ENCODE peak calls at places on chromosomes 12 and 14, in seven cellular contexts. N is adrenal gland, Z is GM23338, S is GM10248, M is HFFc6, A is HFF-Myc, R is heart right ventricle. V is an unnamed sample.

GRCh38 chr14:80996049-80996901 is 40.9 kb downstream of the TSHR start:
- DNase-seq in N (peak), Z (peak), S (peak), M (peak), A (peak), R (no peak), V (peak)

GRCh38 chr12:110780448-110780847 is 37.8 kb upstream of the PPP1CC start:
- DNase-seq in N (no peak), Z (no peak), S (no peak), M (no peak), A (no peak), R (no peak), V (no peak)

GRCh38 chr14:63893701-63894458 is 41.1 kb downstream of the SYNE2 start:
- DNase-seq in N (no peak), Z (peak), S (no peak), M (peak), A (no peak), R (peak), V (no peak)

GRCh38 chr14:39015360-39015961 is 87.6 kb downstream of the SEC23A start:
- DNase-seq in N (no peak), Z (peak), S (peak), M (peak), A (peak), R (no peak), V (peak)

GRCh38 chr14:58428011-58428807 is 690 bp downstream of the KIAA0586 start:
- DNase-seq in N (no peak), Z (peak), S (no peak), M (peak), A (peak), R (no peak), V (peak)

GRCh38 chr14:104999361-104999760 is 13.8 kb downstream of the CLBA1 start:
- DNase-seq in N (no peak), Z (no peak), S (no peak), M (no peak), A (no peak), R (no peak), V (no peak)

GRCh38 chr12:132399092-132400010 is 70.0 kb upstream of the GALNT9 start:
- DNase-seq in N (no peak), Z (no peak), S (no peak), M (no peak), A (no peak), R (no peak), V (no peak)

GRCh38 chr14:61438497-61438859 is 117.1 kb downstream of the PRKCH start:
- DNase-seq in N (no peak), Z (no peak), S (peak), M (no peak), A (no peak), R (no peak), V (no peak)

GRCh38 chr12:26499979-26500640 is 304.7 kb downstream of the SSPN start:
- DNase-seq in N (no peak), Z (no peak), S (no peak), M (no peak), A (no peak), R (no peak), V (no peak)

GRCh38 chr12:91523831-91524230 is 341.2 kb upstream of the DCN start:
- DNase-seq in N (no peak), Z (peak), S (no peak), M (no peak), A (no peak), R (no peak), V (no peak)

GRCh38 chr12:16330554-16330953 is 16.9 kb upstream of the MGST1 start:
- DNase-seq in N (no peak), Z (no peak), S (no peak), M (no peak), A (no peak), R (no peak), V (no peak)

GRCh38 chr12:78359530-78359929 is 505.0 kb upstream of the SYT1 start:
- DNase-seq in N (peak), Z (no peak), S (no peak), M (no peak), A (no peak), R (no peak), V (no peak)

GRCh38 chr14:55052259-55052930 is 948 bp downstream of the MAPK1IP1L start:
- DNase-seq in N (no peak), Z (peak), S (peak), M (no peak), A (no peak), R (no peak), V (no peak)

GRCh38 chr12:63922446-63922845 is 77.9 kb downstream of the SRGAP1 start:
- DNase-seq in N (no peak), Z (no peak), S (no peak), M (peak), A (no peak), R (no peak), V (no peak)

GRCh38 chr12:91947459-91947858 is 198.2 kb downstream of the BTG1 start:
- DNase-seq in N (no peak), Z (no peak), S (no peak), M (no peak), A (no peak), R (no peak), V (no peak)

GRCh38 chr14:83556746-83557460 is 1973.0 kb upstream of the FLRT2 start:
- DNase-seq in N (no peak), Z (no peak), S (no peak), M (peak), A (peak), R (no peak), V (no peak)

GRCh38 chr14:74835607-74836250 is 40.2 kb downstream of the PROX2 start:
- DNase-seq in N (no peak), Z (no peak), S (peak), M (no peak), A (no peak), R (no peak), V (no peak)

GRCh38 chr14:66944872-66945271 is 244.4 kb upstream of the GARIN2 start:
- DNase-seq in N (no peak), Z (peak), S (no peak), M (peak), A (peak), R (no peak), V (peak)

GRCh38 chr12:57531836-57532235 is 9.2 kb downstream of the MBD6 start:
- DNase-seq in N (no peak), Z (no peak), S (no peak), M (no peak), A (no peak), R (no peak), V (no peak)

GRCh38 chr12:52217223-52217622 is 15.8 kb upstream of the KRT7 start:
- DNase-seq in N (peak), Z (peak), S (no peak), M (no peak), A (no peak), R (peak), V (no peak)

DNA sequence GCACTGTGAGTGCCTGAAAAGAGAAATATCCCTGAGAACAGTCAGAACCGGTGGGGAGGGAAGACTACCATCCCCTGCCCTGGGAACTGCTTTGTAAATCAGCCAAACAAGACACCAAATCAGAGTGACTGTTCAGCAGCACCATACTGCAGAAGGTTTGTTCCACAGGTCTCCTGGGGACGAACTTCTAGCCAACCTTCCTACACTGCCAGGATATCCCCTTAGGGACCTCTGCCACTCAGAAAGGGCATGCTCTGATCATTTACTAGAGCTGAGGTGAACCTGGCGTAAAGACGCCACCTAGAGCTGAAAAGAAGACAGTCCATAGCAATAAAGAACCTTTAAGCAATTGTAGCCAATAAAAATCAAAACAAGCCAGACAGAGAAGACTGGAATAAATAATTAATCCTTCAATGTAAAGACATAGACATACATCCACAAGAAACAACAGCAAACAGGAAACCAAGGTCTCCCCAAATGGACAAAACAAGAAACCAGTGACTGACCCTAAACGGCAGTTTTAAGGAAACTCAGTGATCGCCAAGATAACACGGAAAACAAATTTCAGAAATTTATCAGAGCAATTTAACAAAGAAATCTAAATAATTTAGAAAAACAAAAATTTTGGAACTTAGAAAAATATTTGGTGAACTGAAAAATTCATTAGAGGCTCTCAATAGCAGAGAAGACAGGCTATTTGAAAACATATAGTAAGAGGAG is 228.1 kb upstream of the AMIGO2 start:
- DNase-seq in N (peak), Z (peak), S (peak), M (peak), A (peak), R (no peak), V (peak)
- TF ChIP-seq CTCF in N (peak), Z (peak), S (peak), M (peak), A (peak), R (peak), V (peak)

GRCh38 chr14:89125216-89125615 is 291.8 kb downstream of the FOXN3 start:
- DNase-seq in N (no peak), Z (no peak), S (no peak), M (no peak), A (no peak), R (no peak), V (no peak)
- TF ChIP-seq CTCF in N (no peak), Z (no peak), S (no peak), M (no peak), A (no peak), R (no peak), V (no peak)

DNA sequence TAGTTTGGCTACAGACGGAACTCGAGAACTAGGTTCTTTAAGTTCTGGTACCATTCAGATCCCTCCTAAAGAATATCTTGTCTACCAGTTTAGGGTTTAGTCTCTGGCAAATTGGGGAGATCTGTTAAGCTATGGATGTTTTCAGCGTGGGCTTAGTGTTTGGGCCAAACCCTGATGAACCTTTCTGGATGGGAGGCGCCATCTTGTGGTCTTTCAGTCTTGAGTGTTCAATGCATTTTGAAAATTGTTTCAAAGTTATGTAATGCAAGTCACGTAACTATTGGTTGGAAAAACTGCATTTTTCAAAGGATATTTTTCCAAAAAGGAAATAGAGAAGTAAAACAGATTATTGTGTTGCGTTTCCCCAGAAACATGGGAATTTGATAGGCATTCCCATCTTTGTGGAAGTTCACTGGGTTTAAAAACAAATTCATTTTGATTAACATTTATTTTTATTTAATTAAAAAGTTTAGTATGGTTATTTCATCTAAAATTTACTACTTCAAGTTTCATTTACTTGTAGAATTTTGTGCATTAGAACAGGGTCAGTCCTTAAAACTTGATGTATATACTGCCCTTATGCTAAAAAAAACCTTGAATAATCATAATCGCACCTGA is 169.0 kb downstream of the PRIMA1 start:
- DNase-seq in N (peak), Z (peak), S (peak), M (peak), A (peak), R (no peak), V (peak)
- TF ChIP-seq CTCF in N (peak), Z (peak), S (peak), M (peak), A (peak), R (peak), V (peak)

GRCh38 chr14:90384543-90384911 is 12.3 kb upstream of the CALM1 start:
- DNase-seq in N (no peak), Z (no peak), S (no peak), M (no peak), A (no peak), R (no peak), V (no peak)

GRCh38 chr14:90383731-90384542 is 12.9 kb upstream of the CALM1 start:
- DNase-seq in N (peak), Z (peak), S (no peak), M (peak), A (no peak), R (peak), V (peak)

GRCh38 chr14:90382491-90383125 is 14.2 kb upstream of the CALM1 start:
- DNase-seq in N (peak), Z (peak), S (no peak), M (peak), A (no peak), R (peak), V (peak)

GRCh38 chr14:90381999-90382451 is 14.8 kb upstream of the CALM1 start:
- DNase-seq in N (peak), Z (peak), S (no peak), M (no peak), A (no peak), R (peak), V (peak)

GRCh38 chr14:90383126-90383730 is 13.6 kb upstream of the CALM1 start:
- DNase-seq in N (peak), Z (peak), S (peak), M (peak), A (peak), R (peak), V (peak)
- TF ChIP-seq CTCF in N (peak), Z (no peak), S (no peak), M (peak), A (no peak), R (peak), V (no peak)

GRCh38 chr14:32933623-32933942 is 5.1 kb upstream of the NPAS3 start:
- DNase-seq in N (no peak), Z (peak), S (no peak), M (peak), A (no peak), R (no peak), V (no peak)
- TF ChIP-seq CTCF in N (peak), Z (no peak), S (no peak), M (peak), A (peak), R (no peak), V (no peak)

V was measured in nephron progenitor cell.